ENCODE peak calls at places on chromosomes 12 and 14, in nine cellular contexts. A, O, U, N, S, R, J, B and G are unnamed samples.

GRCh38 chr12:3160081-3160480 is 82.9 kb downstream of the TSPAN9 start:
- DNase-seq in U (no peak), A (no peak), J (no peak), B (no peak), S (no peak), R (no peak), N (no peak), O (no peak), G (no peak)

GRCh38 chr12:70443274-70443673 is 77.2 kb downstream of the KCNMB4 start:
- DNase-seq in O (no peak), B (no peak), U (no peak), S (no peak), J (no peak), N (no peak), R (no peak), A (no peak), G (no peak)

GRCh38 chr14:58491593-58491992 is 64.1 kb downstream of the KIAA0586 start:
- DNase-seq in N (no peak), U (no peak), O (no peak), R (no peak), A (no peak), S (no peak), J (no peak), B (no peak), G (no peak)

GRCh38 chr14:21840765-21841164 is 167.1 kb upstream of the OR4E1 start:
- DNase-seq in U (no peak), O (no peak), N (no peak), A (no peak), B (no peak), J (no peak), S (no peak), R (no peak), G (no peak)

GRCh38 chr12:9940370-9940769 is 8.2 kb upstream of the CLEC2A start:
- DNase-seq in A (no peak), O (no peak), J (no peak), U (no peak), S (no peak), B (no peak), R (no peak), N (no peak), G (no peak)

GRCh38 chr14:59161571-59162175 is 26.8 kb upstream of the DAAM1 start:
- DNase-seq in N (no peak), S (no peak), U (no peak), J (peak; percentile 28), A (peak; percentile 94), R (peak; percentile 59), O (no peak), B (peak; percentile 42), G (peak; percentile 15)

GRCh38 chr12:119229837-119230236 is 51.1 kb downstream of the HSPB8 start:
- DNase-seq in O (no peak), J (peak; percentile 44), B (no peak), S (no peak), A (peak; percentile 55), R (no peak), N (no peak), U (no peak), G (peak; percentile 10)

GRCh38 chr12:112122823-112123690 is 2.3 kb upstream of the TRAFD1 start:
- DNase-seq in A (peak; percentile 72), J (no peak), N (no peak), O (no peak), B (no peak), S (no peak), R (no peak), U (no peak), G (no peak)

GRCh38 chr12:131135311-131135785 is 181.6 kb downstream of the ADGRD1 start:
- DNase-seq in N (no peak), R (no peak), J (no peak), S (no peak), U (no peak), O (no peak), A (no peak), B (no peak), G (no peak)
- H3K27ac ChIP-seq in N (no peak overlapping the region), R (no peak overlapping the region), J (no peak overlapping the region), S (no peak overlapping the region), U (no peak overlapping the region), O (no peak overlapping the region), A (no peak overlapping the region), B (no peak overlapping the region), G (no peak overlapping the region)

DNA sequence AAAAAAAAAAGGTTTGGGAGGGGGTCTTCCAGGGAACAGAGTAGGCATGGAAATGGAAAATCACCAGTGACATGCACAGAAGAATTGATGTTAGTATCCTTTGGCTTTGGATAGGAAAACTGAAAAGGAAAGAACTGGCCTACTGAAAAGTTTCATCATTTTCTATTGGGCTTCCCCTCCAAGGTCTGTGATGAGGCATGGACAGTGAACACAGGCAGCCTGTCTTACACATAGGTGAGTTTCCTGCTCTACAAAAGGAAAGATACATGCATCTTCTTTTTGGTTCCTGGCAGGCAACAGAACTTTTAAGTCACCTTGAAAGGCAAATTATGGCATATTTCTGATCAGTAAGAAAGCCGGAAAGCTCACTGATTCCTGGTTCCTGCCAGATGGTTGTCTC is 5.8 kb downstream of the BMAL2 start:
- DNase-seq in O (no peak), N (no peak), R (no peak), U (no peak), J (no peak), S (no peak), A (no peak), B (no peak), G (no peak)
- H3K27ac ChIP-seq in O (no peak overlapping the region), N (no peak overlapping the region), R (no peak overlapping the region), U (no peak overlapping the region), J (no peak overlapping the region), S (no peak overlapping the region), A (no peak overlapping the region), B (no peak overlapping the region), G (no peak overlapping the region)

GRCh38 chr14:48568252-48568651 is 892.8 kb upstream of the MDGA2 start:
- DNase-seq in O (no peak), R (no peak), A (no peak), S (no peak), B (no peak), J (no peak), N (no peak), U (no peak), G (no peak)

GRCh38 chr14:48560421-48560820 is 885.0 kb upstream of the MDGA2 start:
- DNase-seq in O (no peak), J (no peak), S (no peak), B (no peak), A (no peak), R (no peak), U (no peak), N (no peak), G (no peak)

GRCh38 chr14:48568688-48569087 is 893.3 kb upstream of the MDGA2 start:
- DNase-seq in A (no peak), S (no peak), N (no peak), B (no peak), O (no peak), J (no peak), U (no peak), R (no peak), G (no peak)

GRCh38 chr14:48563465-48563864 is 888.1 kb upstream of the MDGA2 start:
- DNase-seq in U (no peak), A (no peak), N (no peak), R (no peak), B (no peak), S (no peak), O (no peak), J (no peak), G (no peak)
- H3K27ac ChIP-seq in U (no peak overlapping the region), A (no peak overlapping the region), N (no peak overlapping the region), R (no peak overlapping the region), B (no peak overlapping the region), S (no peak overlapping the region), O (no peak overlapping the region), J (no peak overlapping the region), G (peak overlapping the region; percentile 30)

DNA sequence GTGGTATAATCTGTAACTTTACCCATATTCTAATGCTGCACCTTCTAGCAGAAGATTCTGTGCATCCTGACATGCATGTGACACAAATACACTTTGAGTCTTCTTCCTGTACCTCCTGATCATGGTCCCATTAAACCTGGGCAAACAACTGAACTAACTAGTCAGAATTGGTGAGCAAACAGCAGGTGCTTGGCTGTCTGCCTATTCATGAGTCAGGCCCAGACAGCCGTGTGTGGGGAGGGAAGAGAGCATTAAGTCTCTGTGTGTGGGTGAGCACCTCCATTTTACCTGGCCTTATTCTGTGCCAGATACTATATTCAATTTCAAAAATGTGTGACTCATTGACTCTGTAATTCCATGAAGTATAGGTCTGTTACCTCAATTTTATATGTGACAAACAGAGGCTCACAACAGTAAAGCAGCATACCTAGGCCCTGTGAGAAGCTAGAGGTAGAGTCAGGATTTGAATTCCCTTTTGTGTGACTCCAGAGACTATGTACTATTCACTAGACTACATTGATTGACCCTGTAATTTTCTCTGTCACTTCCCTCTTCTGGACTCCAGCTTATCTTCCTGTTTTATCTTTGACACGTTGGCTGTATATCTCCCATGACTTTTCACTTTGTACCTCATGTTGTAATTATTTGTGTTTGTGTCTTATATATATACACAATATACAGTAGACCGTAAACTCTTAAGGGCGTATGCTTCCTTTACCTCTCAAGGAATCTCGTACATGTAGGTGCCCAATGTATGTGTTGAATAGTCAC is 32.2 kb downstream of the SUSD6 start:
- DNase-seq in O (no peak), B (peak; percentile 91), U (peak; percentile 71), J (peak; percentile 68), N (no peak), A (peak; percentile 89), S (no peak), R (peak; percentile 43), G (no peak)
- H3K27ac ChIP-seq in O (no peak overlapping the region), B (peak overlapping the region; percentile 83), U (peak overlapping the region; percentile 89), J (peak overlapping the region; percentile 1), N (no peak overlapping the region), A (no peak overlapping the region), S (no peak overlapping the region), R (no peak overlapping the region), G (no peak overlapping the region)

GRCh38 chr12:18967814-18968213 is 161.7 kb upstream of the PLEKHA5 start:
- DNase-seq in B (no peak), U (no peak), O (no peak), J (no peak), S (no peak), R (no peak), A (no peak), N (no peak), G (no peak)

GRCh38 chr12:18971932-18972331 is 157.6 kb upstream of the PLEKHA5 start:
- DNase-seq in A (no peak), O (no peak), R (no peak), N (no peak), U (no peak), S (no peak), B (no peak), J (no peak), G (no peak)

GRCh38 chr12:18966927-18967326 is 162.6 kb upstream of the PLEKHA5 start:
- DNase-seq in U (no peak), S (no peak), N (no peak), R (no peak), B (no peak), A (no peak), O (no peak), J (no peak), G (no peak)

GRCh38 chr12:18970603-18971002 is 158.9 kb upstream of the PLEKHA5 start:
- DNase-seq in N (no peak), S (no peak), O (no peak), U (no peak), B (no peak), A (no peak), J (no peak), R (no peak), G (no peak)

GRCh38 chr12:18969512-18969911 is 160.0 kb upstream of the PLEKHA5 start:
- DNase-seq in N (no peak), B (no peak), R (no peak), J (no peak), O (no peak), S (no peak), U (no peak), A (no peak), G (no peak)
- H3K27ac ChIP-seq in N (no peak overlapping the region), B (no peak overlapping the region), R (no peak overlapping the region), J (no peak overlapping the region), O (no peak overlapping the region), S (no peak overlapping the region), U (no peak overlapping the region), A (no peak overlapping the region), G (no peak overlapping the region)